ENCODE peak calls at places on chromosomes 2 and 18, in four cellular contexts. One of them, this sample, is unnamed.

GRCh38 chr2:182924311-182924710 is 57.9 kb upstream of the FRZB start:
- DNase-seq in HepG2: no peak
- DNase-seq in breast epithelium: no peak
- DNase-seq in K562: no peak
- DNase-seq in this sample: no peak

GRCh38 chr18:27277554-27277953 is 92.4 kb upstream of the CHST9 start:
- DNase-seq in HepG2: no peak
- DNase-seq in breast epithelium: no peak
- DNase-seq in K562: no peak
- DNase-seq in this sample: no peak

GRCh38 chr2:13652531-13653313 is 936.0 kb downstream of the TRIB2 start:
- DNase-seq in HepG2: no peak
- DNase-seq in breast epithelium: no peak
- DNase-seq in K562: no peak
- DNase-seq in this sample: no peak

GRCh38 chr2:20209373-20210109 is 15.4 kb downstream of the SDC1 start:
- DNase-seq in HepG2: no peak
- DNase-seq in K562: no peak
- DNase-seq in breast epithelium: no peak
- DNase-seq in this sample: no peak

GRCh38 chr18:22563098-22563707 is 145.5 kb upstream of the CTAGE1 start:
- DNase-seq in HepG2: peak; percentile 62
- DNase-seq in breast epithelium: no peak
- DNase-seq in K562: peak; percentile 84
- DNase-seq in this sample: peak; percentile 29

GRCh38 chr2:216423071-216423470 is 10.8 kb downstream of the SMARCAL1 start:
- DNase-seq in HepG2: no peak
- DNase-seq in K562: no peak
- DNase-seq in breast epithelium: no peak
- DNase-seq in this sample: no peak

GRCh38 chr18:63363951-63364350 is 3.1 kb downstream of the KDSR start:
- DNase-seq in breast epithelium: no peak
- DNase-seq in K562: no peak
- DNase-seq in HepG2: no peak
- DNase-seq in this sample: no peak

GRCh38 chr2:38619458-38620164 is 16.9 kb upstream of the HNRNPLL start:
- DNase-seq in HepG2: no peak
- DNase-seq in breast epithelium: no peak
- DNase-seq in K562: no peak
- DNase-seq in this sample: no peak

GRCh38 chr2:239520811-239521517 is 120.1 kb upstream of the HDAC4 start:
- DNase-seq in K562: no peak
- DNase-seq in breast epithelium: no peak
- DNase-seq in HepG2: no peak
- DNase-seq in this sample: no peak

GRCh38 chr2:101830555-101830954 is 133.0 kb downstream of the MAP4K4 start:
- DNase-seq in breast epithelium: no peak
- DNase-seq in K562: no peak
- DNase-seq in HepG2: no peak
- DNase-seq in this sample: no peak

GRCh38 chr2:71269511-71270090 is 42.7 kb upstream of the PAIP2B start:
- DNase-seq in HepG2: no peak
- DNase-seq in K562: no peak
- DNase-seq in breast epithelium: no peak
- DNase-seq in this sample: no peak

GRCh38 chr18:63260075-63260754 is 59.4 kb downstream of the BCL2 start:
- DNase-seq in K562: no peak
- DNase-seq in HepG2: no peak
- DNase-seq in breast epithelium: no peak
- DNase-seq in this sample: no peak

GRCh38 chr2:96811916-96812315 is 4.2 kb upstream of the CNNM3 start:
- DNase-seq in breast epithelium: no peak
- DNase-seq in K562: no peak
- DNase-seq in HepG2: no peak
- DNase-seq in this sample: no peak

GRCh38 chr2:230170532-230170931 is 49.3 kb downstream of the SP110 start:
- DNase-seq in HepG2: no peak
- DNase-seq in breast epithelium: no peak
- DNase-seq in K562: no peak
- DNase-seq in this sample: no peak
- TF ChIP-seq POLR2AphosphoS5 in HepG2: no peak
- TF ChIP-seq POLR2AphosphoS5 in breast epithelium: peak; percentile 20
- TF ChIP-seq POLR2AphosphoS5 in K562: no peak
- TF ChIP-seq POLR2AphosphoS5 in this sample: no peak

DNA sequence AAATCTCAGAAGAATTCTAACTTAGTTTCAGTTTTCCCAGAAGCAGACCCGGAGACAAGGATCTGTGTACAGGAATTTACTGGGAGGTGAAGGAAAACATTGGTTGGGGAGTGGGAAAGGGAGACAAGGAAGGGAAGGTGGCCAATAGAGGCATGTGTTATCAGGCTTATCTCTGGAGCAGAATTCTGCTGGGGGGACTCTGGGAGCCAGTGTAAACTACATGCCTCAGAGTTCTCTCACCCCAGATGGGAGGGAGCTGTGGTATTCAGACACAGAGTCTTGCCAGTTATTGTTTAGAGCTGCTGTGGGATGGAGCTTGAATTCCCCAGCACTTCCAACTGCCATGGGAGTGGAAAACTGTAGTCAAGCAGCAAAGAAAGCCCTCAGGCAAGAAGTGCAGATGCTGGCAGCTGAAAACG is 19.0 kb downstream of the DNPEP start:
- DNase-seq in breast epithelium: peak; percentile 73
- DNase-seq in HepG2: no peak
- DNase-seq in K562: no peak
- DNase-seq in this sample: no peak
- TF ChIP-seq POLR2AphosphoS5 in breast epithelium: no peak
- TF ChIP-seq POLR2AphosphoS5 in HepG2: no peak
- TF ChIP-seq POLR2AphosphoS5 in K562: no peak
- TF ChIP-seq POLR2AphosphoS5 in this sample: no peak

GRCh38 chr2:121359937-121360565 is 75.0 kb upstream of the TFCP2L1 start:
- DNase-seq in K562: no peak
- DNase-seq in breast epithelium: no peak
- DNase-seq in HepG2: no peak
- DNase-seq in this sample: no peak

GRCh38 chr2:121362776-121363175 is 77.8 kb upstream of the TFCP2L1 start:
- DNase-seq in breast epithelium: no peak
- DNase-seq in HepG2: no peak
- DNase-seq in K562: no peak
- DNase-seq in this sample: no peak

GRCh38 chr2:121359170-121359569 is 74.2 kb upstream of the TFCP2L1 start:
- DNase-seq in HepG2: no peak
- DNase-seq in breast epithelium: no peak
- DNase-seq in K562: no peak
- DNase-seq in this sample: no peak

GRCh38 chr2:121362226-121362625 is 77.2 kb upstream of the TFCP2L1 start:
- DNase-seq in HepG2: no peak
- DNase-seq in K562: no peak
- DNase-seq in breast epithelium: no peak
- DNase-seq in this sample: no peak

DNA sequence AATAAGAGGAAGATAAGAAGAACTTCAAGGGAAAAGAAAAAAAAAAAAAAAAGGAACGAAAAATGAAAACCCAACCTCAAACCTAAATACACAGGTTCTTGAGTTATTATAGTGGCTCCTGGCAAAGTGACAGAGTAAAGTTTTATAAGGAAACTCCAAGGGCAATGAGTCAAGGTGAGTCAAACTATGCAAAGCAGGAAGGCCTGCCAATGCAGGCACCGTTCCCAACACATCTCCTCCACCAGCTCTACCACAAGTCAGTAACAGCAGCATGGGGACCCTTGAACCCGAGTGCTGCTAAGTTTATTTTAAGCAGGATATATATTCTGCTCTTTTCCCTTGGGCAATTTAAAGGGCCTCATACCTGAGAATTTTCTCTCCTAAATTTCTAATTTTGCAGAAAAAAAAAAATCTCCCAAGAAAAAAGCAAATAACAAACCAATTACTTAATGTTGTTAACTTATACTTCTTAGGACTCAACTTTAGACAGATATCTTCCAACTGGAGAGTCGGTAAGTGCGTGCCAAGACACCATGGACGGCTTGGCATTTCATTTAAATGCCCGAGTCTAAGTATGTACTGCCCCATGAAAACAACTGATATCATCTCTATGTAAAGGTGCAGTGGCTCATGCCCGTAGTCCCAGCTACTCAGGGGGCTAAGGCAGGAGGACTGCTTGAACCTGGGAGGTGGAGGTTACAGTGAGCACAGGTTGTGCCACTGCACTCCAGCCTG is 75.7 kb upstream of the TFCP2L1 start:
- DNase-seq in K562: no peak
- DNase-seq in breast epithelium: peak; percentile 63
- DNase-seq in HepG2: no peak
- DNase-seq in this sample: no peak
- TF ChIP-seq POLR2AphosphoS5 in K562: no peak
- TF ChIP-seq POLR2AphosphoS5 in breast epithelium: no peak
- TF ChIP-seq POLR2AphosphoS5 in HepG2: no peak
- TF ChIP-seq POLR2AphosphoS5 in this sample: no peak

GRCh38 chr2:241315879-241316700 is at the start of gene SEPTIN2:
- DNase-seq in K562: peak; percentile 19
- DNase-seq in breast epithelium: peak; percentile 73
- DNase-seq in HepG2: peak; percentile 53
- DNase-seq in this sample: no peak

GRCh38 chr2:241314933-241315182 is 614 bp downstream of the HDLBP start:
- DNase-seq in K562: no peak
- DNase-seq in HepG2: no peak
- DNase-seq in breast epithelium: no peak
- DNase-seq in this sample: no peak

GRCh38 chr2:241316825-241317224 is 1.1 kb downstream of the SEPTIN2 start:
- DNase-seq in K562: no peak
- DNase-seq in HepG2: no peak
- DNase-seq in breast epithelium: no peak
- DNase-seq in this sample: no peak

GRCh38 chr2:241314181-241314932 is 1.1 kb downstream of the HDLBP start:
- DNase-seq in HepG2: peak; percentile 62
- DNase-seq in K562: no peak
- DNase-seq in breast epithelium: no peak
- DNase-seq in this sample: no peak

DNA sequence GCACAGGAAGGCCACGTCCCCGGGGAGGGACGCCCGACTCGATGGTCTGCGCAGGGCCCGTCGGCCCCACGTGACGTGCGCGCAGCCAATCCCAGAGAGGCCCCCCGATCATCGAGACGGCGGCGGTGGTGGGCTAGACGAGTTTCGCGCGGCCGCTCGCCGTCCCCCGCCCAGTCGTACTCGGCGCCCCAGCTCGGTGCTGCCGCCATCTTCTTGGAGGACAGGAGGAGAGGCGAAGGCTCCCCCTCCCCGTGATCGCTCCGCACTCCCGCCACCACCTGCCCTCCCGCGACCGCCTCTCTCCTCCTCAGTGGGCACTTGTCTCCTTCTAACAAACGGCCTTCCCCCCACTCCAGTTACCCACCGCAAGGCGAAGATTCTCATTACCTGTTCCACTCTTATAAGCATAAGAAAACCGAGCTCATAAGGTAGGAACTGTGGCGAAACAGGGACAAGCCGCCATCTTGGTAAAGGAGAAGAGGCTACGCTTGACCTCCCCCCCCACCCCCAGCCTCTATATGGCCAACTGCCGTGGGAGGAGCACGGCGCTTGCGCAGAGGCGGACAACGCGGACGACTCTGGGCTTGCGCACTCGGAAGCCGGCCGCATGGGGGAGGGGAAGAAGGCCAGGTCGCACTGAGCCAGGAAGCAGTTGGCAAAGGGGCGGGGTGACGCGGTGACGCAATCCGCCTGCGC is at the start of gene HDLBP:
- DNase-seq in K562: peak; percentile 96
- DNase-seq in HepG2: peak; percentile 98
- DNase-seq in breast epithelium: peak; percentile 100
- DNase-seq in this sample: peak; percentile 94
- TF ChIP-seq POLR2AphosphoS5 in K562: peak; percentile 49
- TF ChIP-seq POLR2AphosphoS5 in HepG2: peak; percentile 89
- TF ChIP-seq POLR2AphosphoS5 in breast epithelium: peak; percentile 87
- TF ChIP-seq POLR2AphosphoS5 in this sample: peak; percentile 63

DNA sequence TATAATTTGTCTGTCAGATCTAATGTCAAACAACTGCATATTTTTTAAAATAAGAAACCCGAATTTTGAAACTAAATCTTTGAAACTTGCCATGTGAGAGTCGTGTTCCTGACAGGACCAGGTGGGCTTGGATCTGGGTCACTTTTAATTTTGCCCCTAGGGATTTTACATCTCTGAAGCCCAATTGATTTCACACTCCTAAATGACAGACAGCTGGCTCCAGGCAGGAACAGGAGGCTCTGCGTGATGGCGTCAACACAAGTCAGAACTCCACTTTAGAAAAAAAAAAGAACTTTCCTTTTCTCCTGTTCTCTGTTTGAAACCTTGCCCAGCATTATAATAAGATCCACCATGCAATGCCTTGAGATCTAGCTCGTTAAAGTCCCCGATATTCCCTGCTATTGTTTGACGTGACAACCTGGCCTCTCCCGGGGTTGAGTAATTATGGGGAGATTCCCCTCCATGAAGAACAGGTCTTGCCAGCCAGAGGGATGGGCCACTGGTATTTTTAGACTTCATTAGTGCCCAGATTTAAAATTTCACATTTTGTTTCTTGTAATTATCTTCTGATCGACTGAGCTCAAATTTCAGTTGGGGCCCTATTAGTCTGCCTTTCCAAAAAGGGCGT is 260.3 kb downstream of the KLHL29 start:
- DNase-seq in K562: no peak
- DNase-seq in HepG2: no peak
- DNase-seq in breast epithelium: no peak
- DNase-seq in this sample: no peak
- TF ChIP-seq POLR2AphosphoS5 in K562: no peak
- TF ChIP-seq POLR2AphosphoS5 in HepG2: no peak
- TF ChIP-seq POLR2AphosphoS5 in breast epithelium: no peak
- TF ChIP-seq POLR2AphosphoS5 in this sample: no peak

GRCh38 chr2:10448646-10449480 is 736 bp upstream of the ODC1 start:
- DNase-seq in HepG2: peak; percentile 90
- DNase-seq in breast epithelium: peak; percentile 61
- DNase-seq in K562: peak; percentile 40
- DNase-seq in this sample: peak; percentile 96

GRCh38 chr2:10449481-10449831 is 1.3 kb upstream of the ODC1 start:
- DNase-seq in breast epithelium: no peak
- DNase-seq in HepG2: no peak
- DNase-seq in K562: no peak
- DNase-seq in this sample: no peak

GRCh38 chr2:10447300-10448207 is 573 bp downstream of the ODC1 start:
- DNase-seq in breast epithelium: no peak
- DNase-seq in K562: peak; percentile 43
- DNase-seq in HepG2: peak; percentile 38
- DNase-seq in this sample: peak; percentile 43

GRCh38 chr2:10446631-10447030 is 1.5 kb downstream of the ODC1 start:
- DNase-seq in K562: no peak
- DNase-seq in HepG2: no peak
- DNase-seq in breast epithelium: no peak
- DNase-seq in this sample: no peak

GRCh38 chr2:10448208-10448645 is at the start of gene ODC1:
- DNase-seq in HepG2: peak; percentile 88
- DNase-seq in K562: peak; percentile 98
- DNase-seq in breast epithelium: peak; percentile 84
- DNase-seq in this sample: no peak
- TF ChIP-seq POLR2AphosphoS5 in HepG2: no peak
- TF ChIP-seq POLR2AphosphoS5 in K562: peak; percentile 80
- TF ChIP-seq POLR2AphosphoS5 in breast epithelium: no peak
- TF ChIP-seq POLR2AphosphoS5 in this sample: no peak

This sample was measured in GM12891.